ENCODE peak calls at places on chromosome 18, in seven cellular contexts. One of them, this sample, is unnamed.

GRCh38 chr18:26925313-26925712 is 59.8 kb upstream of the AQP4 start:
- DNase-seq in A549: no peak
- DNase-seq in IMR-90: no peak
- DNase-seq in K562: no peak
- DNase-seq in H1: no peak
- DNase-seq in GM12878: no peak
- DNase-seq in HepG2: no peak
- DNase-seq in this sample: peak

GRCh38 chr18:34153711-34154110 is 71.0 kb downstream of the NOL4 start:
- DNase-seq in A549: peak
- DNase-seq in IMR-90: peak
- DNase-seq in K562: no peak
- DNase-seq in H1: no peak
- DNase-seq in GM12878: peak
- DNase-seq in HepG2: peak
- DNase-seq in this sample: peak

GRCh38 chr18:57970356-57971095 is 73.5 kb upstream of the NEDD4L start:
- DNase-seq in A549: peak
- DNase-seq in IMR-90: no peak
- DNase-seq in K562: peak
- DNase-seq in H1: peak
- DNase-seq in GM12878: no peak
- DNase-seq in HepG2: peak
- DNase-seq in this sample: no peak

GRCh38 chr18:79911009-79911870 is 40.2 kb downstream of the SLC66A2 start:
- DNase-seq in A549: no peak
- DNase-seq in IMR-90: no peak
- DNase-seq in K562: no peak
- DNase-seq in H1: no peak
- DNase-seq in GM12878: no peak
- DNase-seq in HepG2: no peak
- DNase-seq in this sample: no peak

GRCh38 chr18:69518989-69519388 is 118.3 kb downstream of the DOK6 start:
- DNase-seq in A549: no peak
- DNase-seq in IMR-90: peak
- DNase-seq in K562: no peak
- DNase-seq in H1: no peak
- DNase-seq in GM12878: no peak
- DNase-seq in HepG2: no peak
- DNase-seq in this sample: no peak

GRCh38 chr18:79936641-79937040 is 14.8 kb downstream of the SLC66A2 start:
- DNase-seq in A549: no peak
- DNase-seq in IMR-90: no peak
- DNase-seq in K562: no peak
- DNase-seq in H1: no peak
- DNase-seq in GM12878: no peak
- DNase-seq in HepG2: peak
- DNase-seq in this sample: no peak

GRCh38 chr18:23231340-23232021 is 96.2 kb downstream of the CABLES1 start:
- DNase-seq in A549: no peak
- DNase-seq in IMR-90: peak
- DNase-seq in K562: no peak
- DNase-seq in H1: no peak
- DNase-seq in GM12878: peak
- DNase-seq in HepG2: no peak
- DNase-seq in this sample: peak

GRCh38 chr18:33804258-33804657 is 226.2 kb downstream of the ASXL3 start:
- DNase-seq in A549: peak
- DNase-seq in IMR-90: peak
- DNase-seq in K562: no peak
- DNase-seq in H1: no peak
- DNase-seq in GM12878: no peak
- DNase-seq in HepG2: no peak
- DNase-seq in this sample: no peak

GRCh38 chr18:49833804-49834203 is 20.5 kb upstream of the ACAA2 start:
- DNase-seq in A549: no peak
- DNase-seq in IMR-90: no peak
- DNase-seq in K562: no peak
- DNase-seq in H1: no peak
- DNase-seq in GM12878: no peak
- DNase-seq in HepG2: peak
- DNase-seq in this sample: no peak

GRCh38 chr18:23307567-23308295 is 145.4 kb upstream of the RIOK3 start:
- DNase-seq in A549: no peak
- DNase-seq in IMR-90: peak
- DNase-seq in K562: no peak
- DNase-seq in H1: no peak
- DNase-seq in GM12878: peak
- DNase-seq in HepG2: no peak
- DNase-seq in this sample: no peak

GRCh38 chr18:75161629-75162028 is 47.3 kb downstream of the PTGR3 start:
- DNase-seq in A549: peak
- DNase-seq in IMR-90: no peak
- DNase-seq in K562: no peak
- DNase-seq in H1: no peak
- DNase-seq in GM12878: no peak
- DNase-seq in HepG2: peak
- DNase-seq in this sample: no peak

GRCh38 chr18:75163736-75164135 is 45.2 kb downstream of the PTGR3 start:
- DNase-seq in A549: no peak
- DNase-seq in IMR-90: no peak
- DNase-seq in K562: no peak
- DNase-seq in H1: no peak
- DNase-seq in GM12878: no peak
- DNase-seq in HepG2: no peak
- DNase-seq in this sample: no peak

GRCh38 chr18:75164479-75164878 is 44.5 kb downstream of the PTGR3 start:
- DNase-seq in A549: no peak
- DNase-seq in IMR-90: no peak
- DNase-seq in K562: no peak
- DNase-seq in H1: no peak
- DNase-seq in GM12878: no peak
- DNase-seq in HepG2: no peak
- DNase-seq in this sample: no peak

GRCh38 chr18:75162978-75163377 is 46.0 kb downstream of the PTGR3 start:
- DNase-seq in A549: no peak
- DNase-seq in IMR-90: no peak
- DNase-seq in K562: no peak
- DNase-seq in H1: no peak
- DNase-seq in GM12878: no peak
- DNase-seq in HepG2: no peak
- DNase-seq in this sample: no peak

GRCh38 chr18:75162467-75162866 is 46.5 kb downstream of the PTGR3 start:
- DNase-seq in A549: peak
- DNase-seq in IMR-90: peak
- DNase-seq in K562: no peak
- DNase-seq in H1: no peak
- DNase-seq in GM12878: no peak
- DNase-seq in HepG2: no peak
- DNase-seq in this sample: no peak
- TF ChIP-seq USF2 in A549: no peak
- TF ChIP-seq USF2 in IMR-90: no peak
- TF ChIP-seq USF2 in K562: no peak
- TF ChIP-seq USF2 in H1: no peak
- TF ChIP-seq USF2 in GM12878: no peak
- TF ChIP-seq USF2 in HepG2: no peak
- TF ChIP-seq USF2 in this sample: no peak

GRCh38 chr18:13618760-13619438 is 107.5 kb downstream of the FAM210A start:
- DNase-seq in A549: no peak
- DNase-seq in IMR-90: no peak
- DNase-seq in K562: no peak
- DNase-seq in H1: no peak
- DNase-seq in GM12878: no peak
- DNase-seq in HepG2: no peak
- DNase-seq in this sample: no peak
- H3K4me2 ChIP-seq in A549: no peak
- H3K4me2 ChIP-seq in IMR-90: no peak
- H3K4me2 ChIP-seq in K562: no peak
- H3K4me2 ChIP-seq in H1: no peak
- H3K4me2 ChIP-seq in GM12878: no peak
- H3K4me2 ChIP-seq in HepG2: no peak
- H3K4me2 ChIP-seq in this sample: no peak

DNA sequence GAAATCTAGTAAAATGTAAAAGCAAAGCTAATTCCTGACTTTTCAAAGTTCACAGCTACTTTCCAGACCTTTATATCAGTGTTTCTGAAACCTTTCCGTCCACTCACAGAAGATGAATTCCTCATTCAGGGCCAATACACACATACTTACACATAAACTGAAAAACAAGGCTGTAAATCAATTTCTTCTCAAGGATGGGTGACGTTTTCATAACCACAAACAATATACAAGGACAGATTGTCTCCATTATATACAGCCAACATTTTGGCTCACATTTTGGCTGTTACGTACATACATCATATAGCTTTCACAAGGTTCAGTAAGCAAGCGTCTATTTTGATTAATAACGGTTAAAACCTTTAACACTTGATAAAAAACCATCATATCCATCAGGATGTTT is 1.4 kb downstream of the RPRD1A start:
- DNase-seq in A549: no peak
- DNase-seq in IMR-90: peak
- DNase-seq in K562: no peak
- DNase-seq in H1: no peak
- DNase-seq in GM12878: no peak
- DNase-seq in HepG2: no peak
- DNase-seq in this sample: no peak
- TF ChIP-seq RFX5 in A549: no peak
- TF ChIP-seq RFX5 in IMR-90: no peak
- TF ChIP-seq RFX5 in K562: no peak
- TF ChIP-seq RFX5 in H1: no peak
- TF ChIP-seq RFX5 in GM12878: no peak
- TF ChIP-seq RFX5 in HepG2: no peak
- TF ChIP-seq RFX5 in this sample: no peak

GRCh38 chr18:9666548-9666947 is 41.6 kb upstream of the RAB31 start:
- DNase-seq in A549: no peak
- DNase-seq in IMR-90: no peak
- DNase-seq in K562: no peak
- DNase-seq in H1: no peak
- DNase-seq in GM12878: no peak
- DNase-seq in HepG2: no peak
- DNase-seq in this sample: no peak

GRCh38 chr18:9665311-9665710 is 42.8 kb upstream of the RAB31 start:
- DNase-seq in A549: no peak
- DNase-seq in IMR-90: no peak
- DNase-seq in K562: no peak
- DNase-seq in H1: no peak
- DNase-seq in GM12878: no peak
- DNase-seq in HepG2: peak
- DNase-seq in this sample: no peak

GRCh38 chr18:9661564-9661963 is 46.5 kb upstream of the RAB31 start:
- DNase-seq in A549: peak
- DNase-seq in IMR-90: peak
- DNase-seq in K562: no peak
- DNase-seq in H1: no peak
- DNase-seq in GM12878: no peak
- DNase-seq in HepG2: no peak
- DNase-seq in this sample: peak

GRCh38 chr18:9659499-9660387 is 45.4 kb upstream of the PPP4R1 start:
- DNase-seq in A549: no peak
- DNase-seq in IMR-90: no peak
- DNase-seq in K562: no peak
- DNase-seq in H1: no peak
- DNase-seq in GM12878: no peak
- DNase-seq in HepG2: no peak
- DNase-seq in this sample: no peak

GRCh38 chr18:9663377-9663776 is 44.7 kb upstream of the RAB31 start:
- DNase-seq in A549: no peak
- DNase-seq in IMR-90: no peak
- DNase-seq in K562: no peak
- DNase-seq in H1: no peak
- DNase-seq in GM12878: no peak
- DNase-seq in HepG2: no peak
- DNase-seq in this sample: no peak
- TF ChIP-seq USF2 in A549: no peak
- TF ChIP-seq USF2 in IMR-90: no peak
- TF ChIP-seq USF2 in K562: no peak
- TF ChIP-seq USF2 in H1: no peak
- TF ChIP-seq USF2 in GM12878: no peak
- TF ChIP-seq USF2 in HepG2: no peak
- TF ChIP-seq USF2 in this sample: no peak

GRCh38 chr18:48671561-48671945 is 132.7 kb downstream of the CTIF start:
- DNase-seq in A549: no peak
- DNase-seq in IMR-90: no peak
- DNase-seq in K562: no peak
- DNase-seq in H1: no peak
- DNase-seq in GM12878: no peak
- DNase-seq in HepG2: no peak
- DNase-seq in this sample: no peak
- H3K4me2 ChIP-seq in A549: no peak
- H3K4me2 ChIP-seq in IMR-90: no peak
- H3K4me2 ChIP-seq in K562: no peak
- H3K4me2 ChIP-seq in H1: no peak
- H3K4me2 ChIP-seq in GM12878: no peak
- H3K4me2 ChIP-seq in HepG2: no peak
- H3K4me2 ChIP-seq in this sample: no peak

GRCh38 chr18:7568426-7568825 is 1.3 kb downstream of the PTPRM start:
- DNase-seq in A549: no peak
- DNase-seq in IMR-90: peak
- DNase-seq in K562: no peak
- DNase-seq in H1: no peak
- DNase-seq in GM12878: no peak
- DNase-seq in HepG2: peak
- DNase-seq in this sample: peak
- TF ChIP-seq RFX5 in A549: no peak
- TF ChIP-seq RFX5 in IMR-90: no peak
- TF ChIP-seq RFX5 in K562: no peak
- TF ChIP-seq RFX5 in H1: no peak
- TF ChIP-seq RFX5 in GM12878: no peak
- TF ChIP-seq RFX5 in HepG2: no peak
- TF ChIP-seq RFX5 in this sample: no peak

This sample was measured in SK-N-SH.